ENCODE peak calls at places on chromosome 18, in nine cellular contexts. One of them, this sample, is unnamed.

GRCh38 chr18:22683196-22683676 is 249.9 kb upstream of the RBBP8 start:
- DNase-seq in GM12864: no peak
- DNase-seq in RKO: no peak
- DNase-seq in sigmoid colon: peak; percentile 91
- DNase-seq in stimulated activated CD8-positive, alpha-beta memory T cell treated with anti-CD3 and anti-CD28 coated beads, Interleukin-15, amount 100 ng/mL, for 4 hours: no peak
- DNase-seq in COR-L47: peak; percentile 74
- DNase-seq in hepatocyte: peak; percentile 95
- DNase-seq in activated T-cell treated with anti-CD3 and anti-CD28 coated beads for 24 hours: no peak
- DNase-seq in mammary epithelial cell: peak; percentile 13
- DNase-seq in this sample: no peak

GRCh38 chr18:79872852-79873444 is 75.2 kb downstream of the KCNG2 start:
- DNase-seq in mammary epithelial cell: no peak
- DNase-seq in sigmoid colon: no peak
- DNase-seq in GM12864: no peak
- DNase-seq in RKO: no peak
- DNase-seq in hepatocyte: no peak
- DNase-seq in COR-L47: no peak
- DNase-seq in stimulated activated CD8-positive, alpha-beta memory T cell treated with anti-CD3 and anti-CD28 coated beads, Interleukin-15, amount 100 ng/mL, for 4 hours: no peak
- DNase-seq in activated T-cell treated with anti-CD3 and anti-CD28 coated beads for 24 hours: no peak
- DNase-seq in this sample: no peak

GRCh38 chr18:59729781-59730180 is 32.6 kb upstream of the CCBE1 start:
- DNase-seq in RKO: no peak
- DNase-seq in stimulated activated CD8-positive, alpha-beta memory T cell treated with anti-CD3 and anti-CD28 coated beads, Interleukin-15, amount 100 ng/mL, for 4 hours: no peak
- DNase-seq in GM12864: no peak
- DNase-seq in hepatocyte: no peak
- DNase-seq in COR-L47: no peak
- DNase-seq in mammary epithelial cell: peak; percentile 38
- DNase-seq in activated T-cell treated with anti-CD3 and anti-CD28 coated beads for 24 hours: no peak
- DNase-seq in sigmoid colon: no peak
- DNase-seq in this sample: no peak

GRCh38 chr18:63439334-63439733 is 17.1 kb upstream of the VPS4B start:
- DNase-seq in GM12864: no peak
- DNase-seq in stimulated activated CD8-positive, alpha-beta memory T cell treated with anti-CD3 and anti-CD28 coated beads, Interleukin-15, amount 100 ng/mL, for 4 hours: no peak
- DNase-seq in COR-L47: peak; percentile 71
- DNase-seq in hepatocyte: peak; percentile 73
- DNase-seq in activated T-cell treated with anti-CD3 and anti-CD28 coated beads for 24 hours: peak; percentile 38
- DNase-seq in mammary epithelial cell: peak; percentile 64
- DNase-seq in RKO: peak; percentile 68
- DNase-seq in sigmoid colon: peak; percentile 76
- DNase-seq in this sample: no peak

GRCh38 chr18:9017170-9017899 is 85.2 kb upstream of the NDUFV2 start:
- DNase-seq in hepatocyte: peak; percentile 76
- DNase-seq in COR-L47: no peak
- DNase-seq in activated T-cell treated with anti-CD3 and anti-CD28 coated beads for 24 hours: peak; percentile 77
- DNase-seq in sigmoid colon: peak; percentile 90
- DNase-seq in stimulated activated CD8-positive, alpha-beta memory T cell treated with anti-CD3 and anti-CD28 coated beads, Interleukin-15, amount 100 ng/mL, for 4 hours: peak; percentile 46
- DNase-seq in mammary epithelial cell: peak; percentile 88
- DNase-seq in RKO: peak; percentile 98
- DNase-seq in GM12864: peak; percentile 31
- DNase-seq in this sample: peak; percentile 22

GRCh38 chr18:48961547-48961946 is 10.8 kb upstream of the SMAD7 start:
- DNase-seq in stimulated activated CD8-positive, alpha-beta memory T cell treated with anti-CD3 and anti-CD28 coated beads, Interleukin-15, amount 100 ng/mL, for 4 hours: no peak
- DNase-seq in RKO: no peak
- DNase-seq in activated T-cell treated with anti-CD3 and anti-CD28 coated beads for 24 hours: no peak
- DNase-seq in sigmoid colon: no peak
- DNase-seq in hepatocyte: peak; percentile 32
- DNase-seq in GM12864: no peak
- DNase-seq in mammary epithelial cell: no peak
- DNase-seq in COR-L47: no peak
- DNase-seq in this sample: no peak

GRCh38 chr18:45228989-45229388 is 386.3 kb upstream of the SLC14A2 start:
- DNase-seq in hepatocyte: no peak
- DNase-seq in stimulated activated CD8-positive, alpha-beta memory T cell treated with anti-CD3 and anti-CD28 coated beads, Interleukin-15, amount 100 ng/mL, for 4 hours: no peak
- DNase-seq in sigmoid colon: no peak
- DNase-seq in COR-L47: no peak
- DNase-seq in RKO: no peak
- DNase-seq in activated T-cell treated with anti-CD3 and anti-CD28 coated beads for 24 hours: no peak
- DNase-seq in mammary epithelial cell: no peak
- DNase-seq in GM12864: no peak
- DNase-seq in this sample: no peak

GRCh38 chr18:79926306-79926705 is 25.1 kb downstream of the SLC66A2 start:
- DNase-seq in COR-L47: no peak
- DNase-seq in stimulated activated CD8-positive, alpha-beta memory T cell treated with anti-CD3 and anti-CD28 coated beads, Interleukin-15, amount 100 ng/mL, for 4 hours: no peak
- DNase-seq in GM12864: no peak
- DNase-seq in sigmoid colon: peak; percentile 38
- DNase-seq in hepatocyte: no peak
- DNase-seq in RKO: no peak
- DNase-seq in activated T-cell treated with anti-CD3 and anti-CD28 coated beads for 24 hours: no peak
- DNase-seq in mammary epithelial cell: no peak
- DNase-seq in this sample: no peak

GRCh38 chr18:36580266-36580665 is 248.5 kb downstream of the TPGS2 start:
- DNase-seq in GM12864: no peak
- DNase-seq in hepatocyte: no peak
- DNase-seq in stimulated activated CD8-positive, alpha-beta memory T cell treated with anti-CD3 and anti-CD28 coated beads, Interleukin-15, amount 100 ng/mL, for 4 hours: no peak
- DNase-seq in sigmoid colon: peak; percentile 76
- DNase-seq in mammary epithelial cell: peak; percentile 48
- DNase-seq in COR-L47: peak; percentile 28
- DNase-seq in RKO: no peak
- DNase-seq in activated T-cell treated with anti-CD3 and anti-CD28 coated beads for 24 hours: no peak
- DNase-seq in this sample: no peak

GRCh38 chr18:26405190-26405781 is 143.1 kb downstream of the KCTD1 start:
- DNase-seq in mammary epithelial cell: peak; percentile 51
- DNase-seq in GM12864: no peak
- DNase-seq in COR-L47: peak; percentile 73
- DNase-seq in sigmoid colon: no peak
- DNase-seq in activated T-cell treated with anti-CD3 and anti-CD28 coated beads for 24 hours: no peak
- DNase-seq in hepatocyte: peak; percentile 51
- DNase-seq in RKO: peak; percentile 34
- DNase-seq in stimulated activated CD8-positive, alpha-beta memory T cell treated with anti-CD3 and anti-CD28 coated beads, Interleukin-15, amount 100 ng/mL, for 4 hours: no peak
- DNase-seq in this sample: peak; percentile 52

GRCh38 chr18:24799720-24800119 is 339.3 kb downstream of the HRH4 start:
- DNase-seq in GM12864: no peak
- DNase-seq in hepatocyte: no peak
- DNase-seq in stimulated activated CD8-positive, alpha-beta memory T cell treated with anti-CD3 and anti-CD28 coated beads, Interleukin-15, amount 100 ng/mL, for 4 hours: no peak
- DNase-seq in sigmoid colon: no peak
- DNase-seq in mammary epithelial cell: no peak
- DNase-seq in COR-L47: no peak
- DNase-seq in activated T-cell treated with anti-CD3 and anti-CD28 coated beads for 24 hours: no peak
- DNase-seq in RKO: no peak
- DNase-seq in this sample: no peak

GRCh38 chr18:44852818-44853217 is 172.1 kb downstream of the SETBP1 start:
- DNase-seq in sigmoid colon: no peak
- DNase-seq in mammary epithelial cell: no peak
- DNase-seq in activated T-cell treated with anti-CD3 and anti-CD28 coated beads for 24 hours: no peak
- DNase-seq in COR-L47: no peak
- DNase-seq in GM12864: no peak
- DNase-seq in RKO: no peak
- DNase-seq in stimulated activated CD8-positive, alpha-beta memory T cell treated with anti-CD3 and anti-CD28 coated beads, Interleukin-15, amount 100 ng/mL, for 4 hours: no peak
- DNase-seq in hepatocyte: no peak
- DNase-seq in this sample: no peak

GRCh38 chr18:62852851-62853250 is 137.5 kb downstream of the PHLPP1 start:
- DNase-seq in activated T-cell treated with anti-CD3 and anti-CD28 coated beads for 24 hours: no peak
- DNase-seq in sigmoid colon: no peak
- DNase-seq in hepatocyte: no peak
- DNase-seq in stimulated activated CD8-positive, alpha-beta memory T cell treated with anti-CD3 and anti-CD28 coated beads, Interleukin-15, amount 100 ng/mL, for 4 hours: no peak
- DNase-seq in RKO: peak; percentile 16
- DNase-seq in mammary epithelial cell: peak; percentile 5
- DNase-seq in COR-L47: no peak
- DNase-seq in GM12864: no peak
- DNase-seq in this sample: no peak

GRCh38 chr18:79965119-79965902 is 868 bp downstream of the HSBP1L1 start:
- DNase-seq in COR-L47: no peak
- DNase-seq in activated T-cell treated with anti-CD3 and anti-CD28 coated beads for 24 hours: no peak
- DNase-seq in mammary epithelial cell: peak; percentile 63
- DNase-seq in stimulated activated CD8-positive, alpha-beta memory T cell treated with anti-CD3 and anti-CD28 coated beads, Interleukin-15, amount 100 ng/mL, for 4 hours: no peak
- DNase-seq in sigmoid colon: peak; percentile 77
- DNase-seq in hepatocyte: peak; percentile 89
- DNase-seq in GM12864: no peak
- DNase-seq in RKO: peak; percentile 83
- DNase-seq in this sample: no peak

GRCh38 chr18:50080932-50081560 is 113.9 kb downstream of the MYO5B start:
- DNase-seq in sigmoid colon: no peak
- DNase-seq in GM12864: no peak
- DNase-seq in RKO: peak; percentile 4
- DNase-seq in COR-L47: no peak
- DNase-seq in activated T-cell treated with anti-CD3 and anti-CD28 coated beads for 24 hours: no peak
- DNase-seq in hepatocyte: peak; percentile 46
- DNase-seq in mammary epithelial cell: peak; percentile 96
- DNase-seq in stimulated activated CD8-positive, alpha-beta memory T cell treated with anti-CD3 and anti-CD28 coated beads, Interleukin-15, amount 100 ng/mL, for 4 hours: no peak
- DNase-seq in this sample: no peak

GRCh38 chr18:79797518-79798345 is at the start of gene KCNG2:
- DNase-seq in GM12864: no peak
- DNase-seq in COR-L47: peak; percentile 48
- DNase-seq in sigmoid colon: peak; percentile 44
- DNase-seq in stimulated activated CD8-positive, alpha-beta memory T cell treated with anti-CD3 and anti-CD28 coated beads, Interleukin-15, amount 100 ng/mL, for 4 hours: no peak
- DNase-seq in RKO: no peak
- DNase-seq in activated T-cell treated with anti-CD3 and anti-CD28 coated beads for 24 hours: no peak
- DNase-seq in mammary epithelial cell: no peak
- DNase-seq in hepatocyte: peak; percentile 58
- DNase-seq in this sample: no peak

GRCh38 chr18:2657043-2657512 is 1.6 kb downstream of the SMCHD1 start:
- DNase-seq in COR-L47: no peak
- DNase-seq in activated T-cell treated with anti-CD3 and anti-CD28 coated beads for 24 hours: no peak
- DNase-seq in hepatocyte: no peak
- DNase-seq in GM12864: no peak
- DNase-seq in mammary epithelial cell: peak; percentile 9
- DNase-seq in sigmoid colon: no peak
- DNase-seq in stimulated activated CD8-positive, alpha-beta memory T cell treated with anti-CD3 and anti-CD28 coated beads, Interleukin-15, amount 100 ng/mL, for 4 hours: no peak
- DNase-seq in RKO: peak; percentile 39
- DNase-seq in this sample: no peak

GRCh38 chr18:61596296-61596695 is 263.1 kb downstream of the CDH20 start:
- DNase-seq in GM12864: no peak
- DNase-seq in sigmoid colon: no peak
- DNase-seq in activated T-cell treated with anti-CD3 and anti-CD28 coated beads for 24 hours: no peak
- DNase-seq in mammary epithelial cell: no peak
- DNase-seq in RKO: no peak
- DNase-seq in stimulated activated CD8-positive, alpha-beta memory T cell treated with anti-CD3 and anti-CD28 coated beads, Interleukin-15, amount 100 ng/mL, for 4 hours: no peak
- DNase-seq in COR-L47: no peak
- DNase-seq in hepatocyte: no peak
- DNase-seq in this sample: no peak